ENCODE peak calls at places on chromosomes 1 and 21, in four cellular contexts. M is IMR-90, A is endothelial cell of umbilical vein, D is K562. E is an unnamed sample.

GRCh38 chr1:172266528-172267174 is 153.8 kb upstream of the C1orf105 start:
- DNase-seq in M (no peak), A (no peak), D (no peak), E (no peak)

GRCh38 chr1:185499986-185500626 is 183.1 kb upstream of the IVNS1ABP start:
- DNase-seq in M (peak; percentile 96), A (peak; percentile 67), D (no peak), E (peak; percentile 55)

GRCh38 chr1:63157085-63157484 is 165.3 kb upstream of the FOXD3 start:
- DNase-seq in M (no peak), A (no peak), D (no peak), E (no peak)

GRCh38 chr1:2632561-2633361 is at the start of gene MMEL1:
- DNase-seq in M (no peak), A (no peak), D (no peak), E (no peak)

GRCh38 chr1:19484338-19484792 is 974 bp downstream of the CAPZB start:
- DNase-seq in M (no peak), A (peak; percentile 10), D (peak; percentile 45), E (no peak)

GRCh38 chr1:25072461-25072860 is 142.4 kb upstream of the RUNX3 start:
- DNase-seq in M (no peak), A (no peak), D (no peak), E (no peak)

GRCh38 chr1:32220746-32221580 is 1.2 kb downstream of the TMEM234 start:
- DNase-seq in M (no peak), A (no peak), D (no peak), E (no peak)

GRCh38 chr21:41873005-41873404 is 6.1 kb downstream of the PRDM15 start:
- DNase-seq in M (no peak), A (no peak), D (no peak), E (no peak)

GRCh38 chr1:229445828-229446227 is 11.9 kb upstream of the ACTA1 start:
- DNase-seq in M (no peak), A (no peak), D (no peak), E (no peak)

GRCh38 chr1:206048582-206048981 is 4.4 kb upstream of the RHEX start:
- DNase-seq in M (no peak), A (no peak), D (no peak), E (no peak)

GRCh38 chr1:202244841-202245261 is 51.3 kb downstream of the LGR6 start:
- DNase-seq in M (no peak), A (no peak), D (no peak), E (no peak)

GRCh38 chr1:11131816-11132215 is 32.1 kb upstream of the EXOSC10 start:
- DNase-seq in M (no peak), A (no peak), D (no peak), E (no peak)

GRCh38 chr1:112395261-112395831 is 668 bp upstream of the CTTNBP2NL start:
- DNase-seq in M (no peak), A (peak; percentile 28), D (no peak), E (no peak)

GRCh38 chr1:32321712-32322291 is 14.2 kb downstream of the MARCKSL1 start:
- DNase-seq in M (no peak), A (no peak), D (no peak), E (no peak)

GRCh38 chr21:28867401-28867800 is 125.3 kb downstream of the LTN1 start:
- DNase-seq in M (peak; percentile 39), A (no peak), D (no peak), E (no peak)

GRCh38 chr1:159054427-159054826 is 22.1 kb downstream of the AIM2 start:
- DNase-seq in M (peak; percentile 25), A (no peak), D (no peak), E (no peak)

GRCh38 chr1:15681346-15682290 is 2.5 kb upstream of the PLEKHM2 start:
- DNase-seq in M (no peak), A (no peak), D (no peak), E (peak; percentile 68)

GRCh38 chr1:211938473-211939080 is 96.8 kb downstream of the INTS7 start:
- DNase-seq in M (no peak), A (no peak), D (no peak), E (no peak)

DNA sequence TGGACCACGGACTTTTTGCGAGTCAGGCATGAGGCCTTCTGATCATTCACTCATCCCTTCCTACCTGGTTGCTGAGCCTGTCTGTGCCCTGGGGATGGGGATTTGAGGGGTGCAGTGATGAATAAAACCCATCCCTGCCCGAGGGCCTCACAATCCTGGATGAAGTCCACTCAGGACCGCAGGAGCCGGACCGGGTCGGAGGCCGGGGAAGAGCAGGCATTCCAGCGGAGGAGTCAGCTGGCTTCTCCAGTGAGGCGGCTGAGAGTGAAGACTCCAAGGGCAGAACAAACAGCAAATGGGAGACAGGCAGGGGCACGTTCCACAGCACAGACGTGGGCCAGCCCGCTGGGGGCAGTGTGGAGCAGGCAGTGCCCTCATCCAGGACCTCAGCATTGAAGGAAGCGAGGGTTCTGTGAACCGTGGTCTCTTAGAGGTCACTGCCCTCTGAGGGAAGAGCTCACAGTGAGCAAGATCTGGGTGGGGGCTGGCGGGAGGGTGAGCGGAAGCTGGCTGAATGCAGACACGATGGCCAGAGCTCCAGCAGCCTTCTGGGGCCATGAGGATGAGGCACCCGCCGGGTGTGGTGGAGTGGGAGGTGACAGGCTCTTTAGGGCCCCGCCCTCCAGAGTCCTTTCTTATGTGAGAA is 10.9 kb upstream of the LRRC3 start:
- DNase-seq in M (no peak), A (no peak), D (peak; percentile 53), E (no peak)
- TF ChIP-seq CTCF in M (no peak), A (peak; percentile 19), D (peak; percentile 58), E (peak; percentile 42)

GRCh38 chr1:53377438-53377841 is 49.6 kb upstream of the LRP8 start:
- DNase-seq in M (no peak), A (no peak), D (no peak), E (no peak)
- H3K9me1 ChIP-seq in M (peaks cover 3% of the 10 kb centered on the region), A (no peaks in the 10 kb centered on the region), D (no peaks in the 10 kb centered on the region), E (peaks cover 2% of the 10 kb centered on the region)

GRCh38 chr21:39208624-39209333 is 25.5 kb upstream of the PSMG1 start:
- DNase-seq in M (peak; percentile 21), A (no peak), D (peak; percentile 28), E (no peak)

GRCh38 chr21:39209334-39209688 is 26.1 kb upstream of the PSMG1 start:
- DNase-seq in M (no peak), A (no peak), D (no peak), E (no peak)

GRCh38 chr21:39204134-39204533 is 20.9 kb upstream of the PSMG1 start:
- DNase-seq in M (no peak), A (no peak), D (no peak), E (no peak)
- TF ChIP-seq CTCF in M (peak; percentile 9), A (no peak), D (no peak), E (no peak)

GRCh38 chr1:115545096-115545720 is 96.6 kb upstream of the VANGL1 start:
- DNase-seq in M (no peak), A (no peak), D (no peak), E (no peak)

GRCh38 chr1:115545791-115546733 is 95.7 kb upstream of the VANGL1 start:
- DNase-seq in M (peak; percentile 95), A (peak; percentile 56), D (peak; percentile 20), E (peak; percentile 93)

GRCh38 chr1:115544131-115544530 is 97.6 kb upstream of the VANGL1 start:
- DNase-seq in M (peak; percentile 62), A (no peak), D (no peak), E (no peak)

GRCh38 chr1:115547661-115548060 is 94.1 kb upstream of the VANGL1 start:
- DNase-seq in M (no peak), A (no peak), D (no peak), E (no peak)

DNA sequence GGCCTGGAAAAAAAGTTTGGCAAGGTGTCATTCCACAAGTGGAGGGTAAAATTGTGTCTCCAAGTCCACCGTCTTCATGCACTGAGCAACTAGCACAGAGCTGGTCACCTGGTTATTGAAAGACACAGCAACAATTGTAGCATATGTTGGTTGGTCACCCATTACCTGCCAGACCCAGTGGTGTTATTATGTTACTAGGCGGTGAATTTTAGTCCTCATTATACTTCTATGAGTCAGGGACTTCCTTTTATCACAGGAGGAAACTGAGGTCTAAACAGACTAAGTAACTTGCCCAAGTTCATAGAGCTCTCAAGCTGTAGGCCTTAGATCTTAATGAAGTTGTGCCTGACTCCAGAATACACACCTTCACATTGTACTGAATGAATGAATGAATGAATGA is 94.9 kb upstream of the VANGL1 start:
- DNase-seq in M (no peak), A (no peak), D (no peak), E (no peak)
- H3K9me1 ChIP-seq in M (peaks cover 14% of the 10 kb centered on the region), A (no peaks in the 10 kb centered on the region), D (no peaks in the 10 kb centered on the region), E (no peaks in the 10 kb centered on the region)

GRCh38 chr1:59188413-59189213 is 108.3 kb upstream of the FGGY start:
- DNase-seq in M (no peak), A (no peak), D (no peak), E (no peak)

GRCh38 chr1:59185163-59185855 is 111.6 kb upstream of the FGGY start:
- DNase-seq in M (no peak), A (no peak), D (no peak), E (no peak)

GRCh38 chr1:59183918-59184317 is 113.0 kb upstream of the FGGY start:
- DNase-seq in M (peak; percentile 28), A (no peak), D (no peak), E (no peak)

GRCh38 chr1:59184506-59184905 is 112.4 kb upstream of the FGGY start:
- DNase-seq in M (no peak), A (no peak), D (no peak), E (no peak)

DNA sequence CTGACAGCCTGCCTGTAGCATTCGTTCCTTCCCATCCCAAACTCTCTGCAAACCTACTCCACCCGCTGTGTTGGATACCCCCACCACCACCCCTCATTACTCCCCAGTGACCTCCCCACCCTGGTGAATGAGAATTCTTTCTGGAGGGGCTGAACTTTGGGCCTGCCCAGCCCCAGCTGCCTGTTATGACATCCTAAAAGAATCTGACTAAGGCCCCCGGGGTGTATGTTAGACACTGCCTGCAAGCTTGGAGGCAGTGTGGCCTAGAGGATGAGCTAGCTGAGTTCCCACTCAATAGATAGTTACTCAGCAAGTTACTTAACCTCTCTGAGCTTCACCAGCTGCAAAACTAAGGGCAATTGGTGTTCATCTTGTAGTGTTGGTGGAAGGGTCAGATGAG is 110.2 kb upstream of the FGGY start:
- DNase-seq in M (peak; percentile 79), A (no peak), D (no peak), E (no peak)
- TF ChIP-seq CTCF in M (no peak), A (no peak), D (peak; percentile 4), E (no peak)

GRCh38 chr1:67732750-67733151 is 47.8 kb downstream of the GADD45A start:
- DNase-seq in M (peak; percentile 84), A (peak; percentile 85), D (no peak), E (no peak)
- H3K9me1 ChIP-seq in M (peaks cover 30% of the 10 kb centered on the region), A (no peaks in the 10 kb centered on the region), D (no peaks in the 10 kb centered on the region), E (no peaks in the 10 kb centered on the region)

DNA sequence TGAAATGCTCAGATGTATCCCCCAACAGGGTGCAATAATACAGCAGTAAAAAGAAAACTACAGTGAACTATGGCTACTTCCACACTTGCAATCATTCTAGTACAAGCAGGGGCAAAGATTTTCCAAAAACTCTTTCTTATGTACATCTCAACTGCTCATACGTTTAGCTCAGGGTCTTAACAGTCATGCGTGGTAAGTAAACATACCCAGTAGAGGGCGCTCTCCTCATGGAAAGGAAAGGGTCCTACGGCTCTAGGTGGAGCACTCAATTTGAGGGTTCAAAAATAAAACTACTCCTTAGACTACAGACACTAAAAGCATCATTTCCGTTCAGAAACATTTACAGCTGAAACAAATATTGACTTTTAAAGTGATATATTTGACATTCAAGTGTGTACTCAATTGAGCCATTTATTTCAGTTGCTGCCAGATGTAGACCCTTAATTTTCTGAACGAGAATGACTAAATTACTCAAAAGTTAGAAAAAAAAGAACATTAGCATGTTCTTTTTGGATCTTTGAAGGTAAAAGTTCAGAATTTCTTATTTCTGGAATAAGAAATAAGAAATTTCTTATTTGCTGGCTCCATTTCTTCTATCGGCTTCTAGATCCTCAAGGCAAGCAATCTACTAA is 143.4 kb downstream of the KCTD3 start:
- DNase-seq in M (peak; percentile 69), A (peak; percentile 3), D (peak; percentile 45), E (peak; percentile 32)
- TF ChIP-seq CTCF in M (peak; percentile 64), A (peak; percentile 8), D (peak; percentile 55), E (peak; percentile 71)

GRCh38 chr1:104531990-104532389 is 782.3 kb downstream of the AMY1C start:
- DNase-seq in M (no peak), A (no peak), D (no peak), E (no peak)
- H3K9me1 ChIP-seq in M (no peaks in the 10 kb centered on the region), A (no peaks in the 10 kb centered on the region), D (no peaks in the 10 kb centered on the region), E (no peaks in the 10 kb centered on the region)